ENCODE peak calls at places on chromosomes 12 and 14, in four cellular contexts. One of them, this sample, is unnamed.

GRCh38 chr12:101619026-101619827 is 24.5 kb downstream of the MYBPC1 start:
- ATAC-seq in A549: peak; percentile 36
- ATAC-seq in GM12878: no peak
- ATAC-seq in HepG2: no peak
- ATAC-seq in this sample: no peak

GRCh38 chr12:9740109-9740750 is 7.3 kb upstream of the CLECL1 start:
- ATAC-seq in A549: no peak
- ATAC-seq in GM12878: peak; percentile 72
- ATAC-seq in HepG2: peak; percentile 23
- ATAC-seq in this sample: no peak

GRCh38 chr12:116299548-116300150 is 22.2 kb upstream of the MED13L start:
- ATAC-seq in A549: peak; percentile 56
- ATAC-seq in GM12878: no peak
- ATAC-seq in HepG2: no peak
- ATAC-seq in this sample: peak; percentile 28

GRCh38 chr12:6547566-6547965 is 8.3 kb downstream of the IFFO1 start:
- ATAC-seq in A549: no peak
- ATAC-seq in GM12878: no peak
- ATAC-seq in HepG2: no peak
- ATAC-seq in this sample: no peak

GRCh38 chr12:48151103-48151771 is 6.1 kb downstream of the ASB8 start:
- ATAC-seq in A549: peak; percentile 43
- ATAC-seq in GM12878: peak; percentile 54
- ATAC-seq in HepG2: no peak
- ATAC-seq in this sample: no peak

GRCh38 chr14:51576899-51577298 is 74.8 kb upstream of the FRMD6 start:
- ATAC-seq in A549: no peak
- ATAC-seq in GM12878: no peak
- ATAC-seq in HepG2: no peak
- ATAC-seq in this sample: no peak

GRCh38 chr12:76628745-76629144 is 69.2 kb upstream of the OSBPL8 start:
- ATAC-seq in A549: no peak
- ATAC-seq in GM12878: no peak
- ATAC-seq in HepG2: no peak
- ATAC-seq in this sample: no peak

GRCh38 chr14:77346495-77346894 is 25.7 kb downstream of the GSTZ1 start:
- ATAC-seq in A549: no peak
- ATAC-seq in GM12878: no peak
- ATAC-seq in HepG2: peak; percentile 91
- ATAC-seq in this sample: no peak

GRCh38 chr12:110135012-110135411 is 10.9 kb downstream of the IFT81 start:
- ATAC-seq in A549: peak; percentile 87
- ATAC-seq in GM12878: peak; percentile 41
- ATAC-seq in HepG2: no peak
- ATAC-seq in this sample: peak; percentile 48

GRCh38 chr12:70964867-70965469 is 44.4 kb upstream of the PTPRR start:
- ATAC-seq in A549: no peak
- ATAC-seq in GM12878: no peak
- ATAC-seq in HepG2: no peak
- ATAC-seq in this sample: no peak

GRCh38 chr14:102508410-102508773 is 1.2 kb downstream of the ANKRD9 start:
- ATAC-seq in A549: peak; percentile 51
- ATAC-seq in GM12878: no peak
- ATAC-seq in HepG2: peak; percentile 14
- ATAC-seq in this sample: no peak

GRCh38 chr14:101817511-101818001 is 56.0 kb downstream of the PPP2R5C start:
- ATAC-seq in A549: no peak
- ATAC-seq in GM12878: no peak
- ATAC-seq in HepG2: no peak
- ATAC-seq in this sample: no peak

GRCh38 chr12:80186727-80187217 is 87.4 kb downstream of the OTOGL start:
- ATAC-seq in A549: peak; percentile 97
- ATAC-seq in GM12878: peak; percentile 77
- ATAC-seq in HepG2: peak; percentile 95
- ATAC-seq in this sample: peak; percentile 91

GRCh38 chr14:106268013-106268727 is 741.8 kb downstream of the TMEM121 start:
- ATAC-seq in A549: peak; percentile 47
- ATAC-seq in GM12878: no peak
- ATAC-seq in HepG2: no peak
- ATAC-seq in this sample: no peak

GRCh38 chr14:36260970-36261640 is 59.3 kb downstream of the MBIP start:
- ATAC-seq in A549: no peak
- ATAC-seq in GM12878: no peak
- ATAC-seq in HepG2: no peak
- ATAC-seq in this sample: no peak

GRCh38 chr12:8813963-8814362 is 8.5 kb upstream of the A2ML1 start:
- ATAC-seq in A549: no peak
- ATAC-seq in GM12878: no peak
- ATAC-seq in HepG2: no peak
- ATAC-seq in this sample: no peak

GRCh38 chr14:71142375-71143038 is 235.2 kb downstream of the PCNX1 start:
- ATAC-seq in A549: no peak
- ATAC-seq in GM12878: peak; percentile 69
- ATAC-seq in HepG2: no peak
- ATAC-seq in this sample: no peak

GRCh38 chr12:66152732-66153131 is 17.1 kb downstream of the TMBIM4 start:
- ATAC-seq in A549: no peak
- ATAC-seq in GM12878: no peak
- ATAC-seq in HepG2: no peak
- ATAC-seq in this sample: no peak

GRCh38 chr12:92446082-92446460 is 256.7 kb upstream of the PLEKHG7 start:
- ATAC-seq in A549: no peak
- ATAC-seq in GM12878: peak; percentile 12
- ATAC-seq in HepG2: no peak
- ATAC-seq in this sample: no peak

GRCh38 chr12:69385038-69385437 is 25.5 kb downstream of the YEATS4 start:
- ATAC-seq in A549: no peak
- ATAC-seq in GM12878: no peak
- ATAC-seq in HepG2: no peak
- ATAC-seq in this sample: no peak

GRCh38 chr14:20956376-20956976 is 1.2 kb downstream of the RNASE2 start:
- ATAC-seq in A549: no peak
- ATAC-seq in GM12878: no peak
- ATAC-seq in HepG2: no peak
- ATAC-seq in this sample: no peak

GRCh38 chr14:93903342-93904184 is 23.6 kb upstream of the FAM181A start:
- ATAC-seq in A549: peak; percentile 83
- ATAC-seq in GM12878: peak; percentile 44
- ATAC-seq in HepG2: peak; percentile 77
- ATAC-seq in this sample: no peak

GRCh38 chr12:106291342-106291741 is 11.2 kb upstream of the TCP11L2 start:
- ATAC-seq in A549: no peak
- ATAC-seq in GM12878: no peak
- ATAC-seq in HepG2: no peak
- ATAC-seq in this sample: no peak

GRCh38 chr12:32519047-32519446 is 119.7 kb downstream of the FGD4 start:
- ATAC-seq in A549: no peak
- ATAC-seq in GM12878: no peak
- ATAC-seq in HepG2: no peak
- ATAC-seq in this sample: no peak

GRCh38 chr12:130031571-130032189 is 127.9 kb upstream of the TMEM132D start:
- ATAC-seq in A549: peak; percentile 93
- ATAC-seq in GM12878: peak; percentile 85
- ATAC-seq in HepG2: peak; percentile 97
- ATAC-seq in this sample: no peak

GRCh38 chr14:22305563-22306127 is 283.4 kb downstream of the DAD1 start:
- ATAC-seq in A549: no peak
- ATAC-seq in GM12878: peak; percentile 96
- ATAC-seq in HepG2: no peak
- ATAC-seq in this sample: no peak

GRCh38 chr12:112096667-112097066 is 11.9 kb downstream of the NAA25 start:
- ATAC-seq in A549: peak; percentile 89
- ATAC-seq in GM12878: peak; percentile 67
- ATAC-seq in HepG2: no peak
- ATAC-seq in this sample: no peak

GRCh38 chr12:46811185-46811584 is 14.6 kb downstream of the SLC38A4 start:
- ATAC-seq in A549: no peak
- ATAC-seq in GM12878: no peak
- ATAC-seq in HepG2: no peak
- ATAC-seq in this sample: no peak

GRCh38 chr12:108842364-108842763 is 15.0 kb downstream of the SSH1 start:
- ATAC-seq in A549: no peak
- ATAC-seq in GM12878: no peak
- ATAC-seq in HepG2: no peak
- ATAC-seq in this sample: no peak

GRCh38 chr12:95738024-95738611 is 52.4 kb downstream of the NTN4 start:
- ATAC-seq in A549: peak; percentile 38
- ATAC-seq in GM12878: no peak
- ATAC-seq in HepG2: peak; percentile 92
- ATAC-seq in this sample: no peak

GRCh38 chr12:62794218-62794583 is 140.7 kb downstream of the PPM1H start:
- ATAC-seq in A549: no peak
- ATAC-seq in GM12878: no peak
- ATAC-seq in HepG2: no peak
- ATAC-seq in this sample: no peak

GRCh38 chr14:76430475-76430980 is 54.6 kb downstream of the ESRRB start:
- ATAC-seq in A549: no peak
- ATAC-seq in GM12878: no peak
- ATAC-seq in HepG2: no peak
- ATAC-seq in this sample: no peak

GRCh38 chr12:130253866-130254265 is 83.8 kb upstream of the PIWIL1 start:
- ATAC-seq in A549: no peak
- ATAC-seq in GM12878: no peak
- ATAC-seq in HepG2: no peak
- ATAC-seq in this sample: no peak

GRCh38 chr12:131883521-131883900 is 10.9 kb upstream of the ULK1 start:
- ATAC-seq in A549: peak; percentile 74
- ATAC-seq in GM12878: no peak
- ATAC-seq in HepG2: peak; percentile 49
- ATAC-seq in this sample: peak; percentile 19

GRCh38 chr12:53288322-53288721 is 7.0 kb upstream of the PFDN5 start:
- ATAC-seq in A549: no peak
- ATAC-seq in GM12878: no peak
- ATAC-seq in HepG2: no peak
- ATAC-seq in this sample: no peak

GRCh38 chr12:93683410-93683809 is 6.2 kb downstream of the CRADD start:
- ATAC-seq in A549: peak; percentile 43
- ATAC-seq in GM12878: peak; percentile 42
- ATAC-seq in HepG2: no peak
- ATAC-seq in this sample: no peak

GRCh38 chr12:14836336-14837210 is 6.8 kb downstream of the ART4 start:
- ATAC-seq in A549: peak; percentile 96
- ATAC-seq in GM12878: no peak
- ATAC-seq in HepG2: peak; percentile 80
- ATAC-seq in this sample: peak; percentile 66

GRCh38 chr12:51955702-51956101 is 4.2 kb downstream of the ACVR1B start:
- ATAC-seq in A549: no peak
- ATAC-seq in GM12878: no peak
- ATAC-seq in HepG2: no peak
- ATAC-seq in this sample: no peak

GRCh38 chr12:51951843-51952722 is 584 bp downstream of the ACVR1B start:
- ATAC-seq in A549: peak; percentile 18
- ATAC-seq in GM12878: no peak
- ATAC-seq in HepG2: peak; percentile 36
- ATAC-seq in this sample: peak; percentile 13

GRCh38 chr12:51953925-51954324 is 2.4 kb downstream of the ACVR1B start:
- ATAC-seq in A549: no peak
- ATAC-seq in GM12878: no peak
- ATAC-seq in HepG2: no peak
- ATAC-seq in this sample: no peak

GRCh38 chr12:51953011-51953568 is 1.6 kb downstream of the ACVR1B start:
- ATAC-seq in A549: no peak
- ATAC-seq in GM12878: no peak
- ATAC-seq in HepG2: peak; percentile 35
- ATAC-seq in this sample: no peak

DNA sequence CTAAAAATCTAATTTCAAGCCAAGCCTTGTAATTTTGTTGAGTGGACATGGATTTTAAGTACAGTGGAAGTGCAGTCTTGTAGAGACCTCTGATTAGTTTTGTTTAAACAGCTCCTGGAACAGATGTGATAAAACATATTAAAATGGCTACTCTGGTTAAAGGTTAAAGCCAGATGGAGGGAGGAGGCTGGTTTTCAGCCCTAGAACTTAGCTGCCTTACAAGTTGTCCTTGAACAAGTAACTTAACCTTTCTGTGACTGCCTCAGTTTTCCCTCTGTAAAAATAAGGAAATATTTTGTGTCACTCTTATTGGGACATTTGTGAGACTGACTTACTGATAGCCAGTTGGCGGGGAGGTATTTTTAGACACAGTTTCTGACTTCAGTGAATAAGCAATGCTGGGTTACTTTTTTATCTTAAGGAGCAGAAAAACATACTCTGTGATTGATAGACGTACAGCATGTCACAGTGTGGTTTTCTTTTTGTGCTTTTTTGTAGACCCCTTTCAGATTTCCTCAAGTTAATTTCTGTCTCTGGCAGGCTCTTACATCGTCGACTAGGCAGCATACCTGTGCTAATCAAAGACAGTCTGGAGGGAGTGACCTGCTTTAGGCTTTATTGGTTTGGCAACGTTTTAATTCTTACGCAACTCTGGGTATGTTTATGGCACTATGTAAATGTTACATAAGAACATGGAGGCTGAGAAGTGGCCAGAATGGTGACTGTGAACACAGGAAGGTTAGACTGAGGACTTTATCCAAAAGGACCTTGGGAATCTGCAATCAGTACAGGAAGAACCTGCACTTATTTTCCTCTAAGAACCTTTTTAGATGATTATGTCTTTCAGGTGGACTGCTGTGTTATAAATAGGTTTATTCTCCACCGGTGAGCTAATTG is 3.2 kb downstream of the ACVR1B start:
- ATAC-seq in A549: no peak
- ATAC-seq in GM12878: no peak
- ATAC-seq in HepG2: no peak
- ATAC-seq in this sample: no peak
- TF ChIP-seq EP300 in A549: no peak
- TF ChIP-seq EP300 in GM12878: no peak
- TF ChIP-seq EP300 in HepG2: peak; percentile 38
- TF ChIP-seq EP300 in this sample: no peak

DNA sequence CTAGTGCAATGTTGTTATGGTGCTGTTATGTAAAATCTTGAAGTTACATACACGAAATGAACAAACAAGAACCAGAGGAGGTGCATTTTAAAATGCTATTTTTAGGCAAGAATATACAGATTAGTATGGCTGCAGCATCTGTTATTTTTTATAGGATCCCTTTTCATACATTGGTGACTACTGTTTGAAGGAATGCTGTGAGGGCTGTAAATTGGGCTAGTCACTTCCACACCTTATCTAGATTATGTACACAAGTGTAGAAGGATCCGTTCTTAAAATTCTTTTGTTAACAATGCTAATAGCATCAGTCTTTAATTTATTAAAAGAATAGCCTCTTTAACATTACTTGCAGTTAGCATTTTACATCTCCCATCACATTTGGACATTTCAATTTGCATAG is 284.3 kb upstream of the MDGA2 start:
- ATAC-seq in A549: no peak
- ATAC-seq in GM12878: no peak
- ATAC-seq in HepG2: no peak
- ATAC-seq in this sample: no peak
- TF ChIP-seq EP300 in A549: no peak
- TF ChIP-seq EP300 in GM12878: no peak
- TF ChIP-seq EP300 in HepG2: no peak
- TF ChIP-seq EP300 in this sample: no peak

GRCh38 chr14:103628684-103629502 is at the start of gene KLC1:
- ATAC-seq in A549: peak; percentile 72
- ATAC-seq in GM12878: peak; percentile 73
- ATAC-seq in HepG2: peak; percentile 62
- ATAC-seq in this sample: peak; percentile 80
- TF ChIP-seq EP300 in A549: no peak
- TF ChIP-seq EP300 in GM12878: no peak
- TF ChIP-seq EP300 in HepG2: no peak
- TF ChIP-seq EP300 in this sample: no peak

GRCh38 chr12:2248087-2248900 is 195.5 kb downstream of the CACNA1C start:
- ATAC-seq in A549: no peak
- ATAC-seq in GM12878: peak; percentile 19
- ATAC-seq in HepG2: peak; percentile 98
- ATAC-seq in this sample: peak; percentile 80
- TF ChIP-seq EP300 in A549: no peak
- TF ChIP-seq EP300 in GM12878: no peak
- TF ChIP-seq EP300 in HepG2: peak; percentile 91
- TF ChIP-seq EP300 in this sample: no peak

This sample was measured in gastroesophageal sphincter.